ENCODE peak calls at places on chromosomes 1 and 21, in six cellular contexts. R is stomach, Z is fibroblast of lung, K is psoas muscle, V is IMR-90, M is breast epithelium. P is an unnamed sample.

GRCh38 chr1:6947952-6948351 is 162.7 kb downstream of the CAMTA1 start:
- DNase-seq in Z (no peak), V (no peak), M (no peak), K (no peak), R (no peak), P (no peak)

GRCh38 chr1:20555025-20555757 is 2.8 kb downstream of the FAM43B start:
- DNase-seq in K (no peak), M (peak), Z (no peak), R (no peak), V (peak), P (no peak)

GRCh38 chr1:41810446-41810845 is 108.3 kb downstream of the HIVEP3 start:
- DNase-seq in M (no peak), R (no peak), K (no peak), Z (peak), V (peak), P (no peak)

GRCh38 chr1:118185083-118185899 is at the start of gene SPAG17:
- DNase-seq in K (peak), Z (peak), V (peak), R (peak), M (no peak), P (peak)

GRCh38 chr1:221239911-221240310 is 360.7 kb downstream of the HLX start:
- DNase-seq in R (no peak), Z (peak), K (no peak), V (no peak), M (no peak), P (no peak)

GRCh38 chr1:186494832-186495271 is 33.9 kb upstream of the PDC start:
- DNase-seq in M (no peak), Z (no peak), K (no peak), R (no peak), V (no peak), P (no peak)

GRCh38 chr1:44484155-44484688 is 79.2 kb downstream of the RNF220 start:
- DNase-seq in Z (no peak), M (peak), R (no peak), K (no peak), V (no peak), P (no peak)

GRCh38 chr1:23118957-23119792 is 49.5 kb downstream of the LUZP1 start:
- DNase-seq in K (no peak), Z (peak), V (peak), M (no peak), R (no peak), P (no peak)

GRCh38 chr1:23177438-23178380 is 9.1 kb upstream of the LUZP1 start:
- DNase-seq in K (peak), R (peak), Z (peak), V (peak), M (peak), P (peak)

GRCh38 chr1:91844862-91845528 is 41.0 kb downstream of the TGFBR3 start:
- DNase-seq in Z (peak), K (peak), M (no peak), V (peak), R (peak), P (no peak)

GRCh38 chr1:82030830-82031229 is 230.1 kb downstream of the ADGRL2 start:
- DNase-seq in Z (no peak), R (no peak), K (no peak), V (no peak), M (no peak), P (no peak)

GRCh38 chr1:213194383-213194782 is 143.3 kb downstream of the RPS6KC1 start:
- DNase-seq in K (no peak), Z (no peak), M (no peak), V (no peak), R (no peak), P (no peak)

GRCh38 chr1:247338723-247339270 is 7.1 kb upstream of the ZNF496 start:
- DNase-seq in K (no peak), M (no peak), R (no peak), V (peak), Z (no peak), P (no peak)

GRCh38 chr1:165549908-165550480 is 6.2 kb downstream of the LRRC52 start:
- DNase-seq in M (no peak), R (no peak), V (no peak), Z (no peak), K (no peak), P (no peak)

GRCh38 chr1:230222678-230223077 is 155.6 kb downstream of the GALNT2 start:
- DNase-seq in K (no peak), R (no peak), M (no peak), Z (no peak), V (no peak), P (no peak)

DNA sequence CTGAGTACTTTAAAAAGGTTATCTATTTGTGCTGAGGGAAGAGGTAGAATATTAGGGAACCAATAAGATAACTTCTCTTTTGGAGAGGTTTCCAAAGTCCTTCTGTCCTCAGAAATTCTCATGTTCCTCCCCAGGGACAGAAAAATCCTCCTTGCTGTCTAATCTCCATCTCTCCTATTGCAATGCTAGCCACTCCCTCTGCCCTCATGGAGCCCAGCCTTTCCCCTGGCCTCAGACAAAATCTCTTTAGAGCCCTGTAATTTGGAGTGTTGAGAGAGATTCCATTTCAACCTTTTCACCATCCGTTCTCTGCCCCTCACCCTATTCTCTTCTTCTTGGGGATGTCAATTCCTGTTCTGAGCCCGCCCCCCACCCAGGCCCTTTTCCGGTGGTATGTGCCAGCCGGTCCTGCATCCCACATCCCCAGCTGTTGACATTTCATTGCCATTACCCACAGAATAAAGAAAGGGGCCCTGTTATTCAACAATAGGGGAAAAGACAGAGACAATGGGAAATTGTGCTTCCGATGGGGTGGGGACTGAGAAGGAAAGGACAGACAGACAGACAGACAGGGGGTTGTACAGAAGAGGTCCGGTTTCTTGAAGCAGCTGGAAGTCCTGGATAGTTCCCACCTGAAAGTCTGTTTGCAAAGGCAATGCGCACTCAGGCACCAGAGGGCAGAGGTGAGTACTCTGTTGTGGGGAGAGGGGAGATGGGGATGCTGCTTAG is at the start of gene HAPLN2:
- DNase-seq in Z (no peak), R (no peak), K (no peak), M (no peak), V (no peak), P (no peak)
- TF ChIP-seq CTCF in Z (peak), R (no peak), K (peak), M (no peak), V (peak), P (peak)

GRCh38 chr1:21884456-21885235 is 52.5 kb downstream of the HSPG2 start:
- DNase-seq in M (no peak), K (peak), Z (no peak), V (no peak), R (no peak), P (no peak)

GRCh38 chr1:21880619-21880970 is 56.5 kb downstream of the HSPG2 start:
- DNase-seq in R (no peak), K (no peak), M (no peak), V (no peak), Z (no peak), P (no peak)

GRCh38 chr1:21881250-21881649 is 55.9 kb downstream of the HSPG2 start:
- DNase-seq in V (no peak), Z (no peak), K (peak), R (no peak), M (no peak), P (no peak)

GRCh38 chr1:21885236-21886037 is 51.7 kb downstream of the HSPG2 start:
- DNase-seq in V (no peak), R (no peak), K (peak), M (no peak), Z (no peak), P (no peak)

GRCh38 chr1:21882721-21883415 is 54.2 kb downstream of the HSPG2 start:
- DNase-seq in Z (no peak), M (no peak), K (peak), V (no peak), R (no peak), P (no peak)
- H3K27ac ChIP-seq in Z (no peak), M (no peak), K (no peak), V (no peak), R (no peak), P (no peak)

DNA sequence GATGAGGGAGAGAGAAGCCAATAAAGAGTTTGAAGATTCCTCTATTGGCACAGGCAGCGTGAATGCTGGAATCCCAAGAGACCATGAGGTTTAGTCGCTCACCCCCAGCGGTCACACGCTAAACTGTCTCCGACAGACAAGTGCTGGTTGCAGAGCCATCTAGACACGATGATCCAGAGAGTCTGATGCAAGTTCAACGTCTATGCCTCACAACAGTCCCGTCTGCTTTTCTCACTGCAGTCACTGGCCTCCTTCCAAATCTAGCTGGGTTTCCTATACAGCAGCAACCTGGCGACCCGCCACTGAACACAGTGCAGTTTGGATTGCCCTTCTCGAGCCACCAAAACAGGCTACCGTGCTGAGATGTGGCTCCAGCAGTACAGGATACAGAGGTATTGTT is 98.6 kb upstream of the KRTAP19-8 start:
- DNase-seq in K (no peak), V (peak), Z (peak), R (no peak), M (no peak), P (no peak)
- TF ChIP-seq CTCF in K (no peak), V (no peak), Z (peak), R (no peak), M (no peak), P (no peak)

GRCh38 chr1:203643213-203644045 is 16.8 kb downstream of the ATP2B4 start:
- DNase-seq in V (peak), Z (no peak), R (no peak), K (no peak), M (no peak), P (no peak)

GRCh38 chr1:203645996-203646395 is 19.4 kb downstream of the ATP2B4 start:
- DNase-seq in M (no peak), R (no peak), K (no peak), Z (no peak), V (peak), P (no peak)

GRCh38 chr1:203644661-203645510 is 18.3 kb downstream of the ATP2B4 start:
- DNase-seq in R (no peak), Z (peak), M (no peak), V (peak), K (no peak), P (no peak)

GRCh38 chr1:203640723-203641523 is 14.3 kb downstream of the ATP2B4 start:
- DNase-seq in R (no peak), M (no peak), V (no peak), Z (no peak), K (no peak), P (no peak)

DNA sequence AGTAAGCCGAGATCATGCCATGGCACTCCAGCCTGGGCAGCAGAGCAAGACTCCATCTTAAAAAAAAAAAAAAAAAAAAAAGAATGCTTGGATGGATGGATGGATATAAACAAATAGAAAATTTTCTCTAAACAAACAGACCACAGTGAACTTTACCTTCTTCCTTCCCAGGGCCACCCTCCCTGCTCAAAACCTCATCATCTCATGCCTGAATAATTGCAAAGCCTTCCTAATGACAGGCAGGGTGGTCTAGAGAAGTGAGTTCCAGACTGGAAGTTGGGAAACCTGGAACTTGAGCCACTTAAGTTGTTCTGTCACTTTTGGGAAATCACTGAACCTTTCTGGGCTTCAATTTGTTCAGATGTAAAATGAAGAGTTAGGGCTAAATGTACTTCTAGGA is 17.6 kb downstream of the ATP2B4 start:
- DNase-seq in R (no peak), K (no peak), Z (no peak), M (no peak), V (no peak), P (no peak)
- H3K27ac ChIP-seq in R (peak), K (peak), Z (peak), M (peak), V (no peak), P (no peak)

DNA sequence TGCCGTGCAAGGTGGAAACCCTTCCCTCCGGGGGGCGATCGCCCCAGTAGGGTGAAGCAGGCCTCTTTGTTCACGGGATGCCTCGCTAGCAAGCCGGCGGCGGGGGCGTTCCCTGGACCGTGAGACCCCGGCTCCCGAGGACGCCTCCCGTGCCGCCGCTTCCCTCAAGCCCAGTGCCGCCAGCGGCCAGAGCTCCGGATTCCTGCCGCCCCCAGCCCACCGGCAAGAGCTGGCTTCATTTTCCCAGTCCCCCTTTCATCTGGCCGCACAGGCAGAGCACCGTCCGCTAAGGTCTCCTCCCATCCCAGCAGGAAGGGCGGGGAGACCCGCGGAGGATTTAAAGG is 16.3 kb downstream of the IER5 start:
- DNase-seq in R (no peak), M (no peak), K (peak), Z (no peak), V (no peak), P (no peak)
- TF ChIP-seq CTCF in R (no peak), M (peak), K (no peak), Z (no peak), V (no peak), P (no peak)

GRCh38 chr1:179128520-179128919 is 46.6 kb downstream of the TOR3A start:
- DNase-seq in V (no peak), K (no peak), M (no peak), R (peak), Z (no peak), P (no peak)
- H3K27ac ChIP-seq in V (peak), K (no peak), M (peak), R (peak), Z (peak), P (no peak)

GRCh38 chr1:210294991-210295773 is 33.5 kb upstream of the HHAT start:
- DNase-seq in V (no peak), R (no peak), Z (no peak), K (peak), M (peak), P (no peak)

GRCh38 chr1:210293191-210293607 is 35.5 kb upstream of the HHAT start:
- DNase-seq in M (peak), K (peak), Z (peak), V (peak), R (peak), P (no peak)

GRCh38 chr1:210291786-210292275 is 36.9 kb upstream of the HHAT start:
- DNase-seq in R (no peak), V (no peak), M (peak), Z (peak), K (no peak), P (no peak)

GRCh38 chr1:210291088-210291487 is 37.6 kb upstream of the HHAT start:
- DNase-seq in V (no peak), R (no peak), K (no peak), Z (no peak), M (no peak), P (no peak)

GRCh38 chr1:210292276-210292851 is 36.3 kb upstream of the HHAT start:
- DNase-seq in Z (no peak), M (peak), R (peak), V (no peak), K (peak), P (no peak)
- TF ChIP-seq CTCF in Z (no peak), M (peak), R (peak), V (no peak), K (peak), P (no peak)

DNA sequence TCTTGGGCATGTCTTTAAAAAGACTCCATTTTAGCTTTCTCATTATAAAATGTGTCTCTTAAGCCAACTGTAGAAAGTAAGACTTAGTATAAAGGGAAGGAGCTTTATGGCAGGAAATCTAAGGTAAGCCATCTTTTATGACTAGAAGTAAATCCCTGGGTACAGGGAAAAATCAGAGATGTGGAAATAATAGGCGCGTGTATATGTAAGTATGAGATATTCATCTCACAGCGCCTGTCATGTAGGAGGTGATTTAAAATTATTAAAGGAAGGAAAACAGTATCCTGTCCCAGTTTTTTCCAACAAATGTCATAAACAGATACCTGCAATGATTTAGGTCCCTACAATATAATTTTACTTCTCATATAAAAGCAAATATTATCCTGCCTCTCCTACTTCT is 35.0 kb upstream of the IRF2BP2 start:
- DNase-seq in M (no peak), V (no peak), R (no peak), K (no peak), Z (no peak), P (no peak)
- H3K27ac ChIP-seq in M (peak), V (no peak), R (peak), K (no peak), Z (no peak), P (no peak)

GRCh38 chr1:68442822-68443556 is 6.8 kb downstream of the RPE65 start:
- DNase-seq in M (no peak), R (peak), Z (peak), V (peak), K (no peak), P (no peak)

GRCh38 chr1:68438310-68438709 is 11.4 kb downstream of the RPE65 start:
- DNase-seq in M (no peak), R (no peak), V (no peak), Z (no peak), K (no peak), P (no peak)

GRCh38 chr1:68442006-68442405 is 7.7 kb downstream of the RPE65 start:
- DNase-seq in Z (no peak), K (no peak), R (no peak), M (no peak), V (no peak), P (no peak)
- TF ChIP-seq CTCF in Z (no peak), K (no peak), R (no peak), M (no peak), V (no peak), P (no peak)

GRCh38 chr1:43360616-43361015 is 1.8 kb downstream of the CDC20 start:
- DNase-seq in M (no peak), R (no peak), Z (no peak), V (no peak), K (no peak), P (no peak)
- H3K27ac ChIP-seq in M (no peak), R (no peak), Z (peak), V (no peak), K (no peak), P (no peak)

P was measured in dorsolateral prefrontal cortex.